ENCODE peak calls at places on chromosomes 3 and 15, in four cellular contexts. Q is endothelial cell of umbilical vein; P is activated T-cell treated with anti-CD3 and anti-CD28 coated beads, Interleukin-2, amount 50 U/mL, for 48 hours; L is AML-193. B is an unnamed sample.

GRCh38 chr3:69200384-69201068 is 78.1 kb upstream of the LMOD3 start:
- DNase-seq in P (peak), Q (peak), L (no peak), B (no peak)

GRCh38 chr15:90059208-90059985 is 42.9 kb downstream of the IDH2 start:
- DNase-seq in P (peak), L (peak), Q (no peak), B (peak)

GRCh38 chr3:193095366-193095765 is 145.7 kb upstream of the PLAAT1 start:
- DNase-seq in L (no peak), P (no peak), Q (no peak), B (no peak)

GRCh38 chr3:57434041-57434440 is 110.1 kb downstream of the DNAH12 start:
- DNase-seq in L (peak), Q (peak), P (no peak), B (no peak)

GRCh38 chr3:13711911-13712650 is 163.2 kb downstream of the FBLN2 start:
- DNase-seq in L (no peak), Q (no peak), P (no peak), B (no peak)

GRCh38 chr15:73331991-73332925 is 36.5 kb downstream of the HCN4 start:
- DNase-seq in L (no peak), P (no peak), Q (no peak), B (no peak)

GRCh38 chr15:42332331-42332730 is 27.0 kb upstream of the CAPN3 start:
- DNase-seq in Q (peak), P (no peak), L (no peak), B (no peak)

GRCh38 chr3:108102420-108103039 is 11.7 kb upstream of the CD47 start:
- DNase-seq in Q (no peak), P (no peak), L (peak), B (peak)

GRCh38 chr3:52443791-52444687 is 864 bp downstream of the SEMA3G start:
- DNase-seq in L (no peak), P (no peak), Q (no peak), B (no peak)

GRCh38 chr15:45179221-45179985 is 8.4 kb downstream of the SHF start:
- DNase-seq in Q (no peak), L (peak), P (peak), B (no peak)

GRCh38 chr15:58307313-58307961 is 124.4 kb upstream of the LIPC start:
- DNase-seq in L (no peak), Q (no peak), P (no peak), B (no peak)

GRCh38 chr15:100433304-100433703 is 91.5 kb upstream of the ADAMTS17 start:
- DNase-seq in L (peak), Q (no peak), P (no peak), B (no peak)

GRCh38 chr3:97821810-97822775 is at the start of gene CRYBG3:
- DNase-seq in Q (peak), L (no peak), P (peak), B (no peak)

GRCh38 chr3:146972726-146973125 is 367.6 kb upstream of the PLSCR5 start:
- DNase-seq in P (no peak), Q (no peak), L (no peak), B (no peak)

GRCh38 chr3:31050296-31050695 is 155.8 kb upstream of the GADL1 start:
- DNase-seq in Q (no peak), P (no peak), L (no peak), B (no peak)

GRCh38 chr15:23687143-23687470 is at the start of gene NDN:
- DNase-seq in Q (peak), L (no peak), P (peak), B (no peak)

GRCh38 chr3:26825454-26825853 is 202.9 kb downstream of the LRRC3B start:
- DNase-seq in P (no peak), Q (no peak), L (no peak), B (no peak)

GRCh38 chr15:96334017-96334704 is 3.7 kb downstream of the NR2F2 start:
- DNase-seq in Q (peak), P (peak), L (no peak), B (no peak)

GRCh38 chr15:29090617-29091466 is 178.8 kb downstream of the NSMCE3 start:
- DNase-seq in L (no peak), P (peak), Q (no peak), B (no peak)

GRCh38 chr15:65389226-65389625 is 11.4 kb upstream of the IGDCC3 start:
- DNase-seq in L (no peak), P (no peak), Q (no peak), B (no peak)

GRCh38 chr3:18159681-18160080 is 265.5 kb downstream of the SATB1 start:
- DNase-seq in Q (no peak), L (no peak), P (no peak), B (no peak)

GRCh38 chr3:111070772-111071256 is 802 bp upstream of the NECTIN3 start:
- DNase-seq in Q (no peak), P (no peak), L (no peak), B (no peak)

GRCh38 chr15:60396964-60397771 is 618 bp downstream of the ANXA2 start:
- DNase-seq in P (peak), Q (no peak), L (no peak), B (no peak)

GRCh38 chr15:99442268-99442897 is 123.4 kb upstream of the MEF2A start:
- DNase-seq in P (peak), Q (peak), L (no peak), B (no peak)

GRCh38 chr15:100016632-100017031 is 283.4 kb upstream of the LYSMD4 start:
- DNase-seq in P (no peak), Q (no peak), L (no peak), B (no peak)

GRCh38 chr3:64438837-64439236 is 213.6 kb upstream of the PRICKLE2 start:
- DNase-seq in Q (no peak), P (no peak), L (no peak), B (no peak)

GRCh38 chr3:64344721-64345207 is 119.5 kb upstream of the PRICKLE2 start:
- DNase-seq in Q (no peak), L (no peak), P (no peak), B (no peak)

GRCh38 chr3:3699816-3700633 is 99.2 kb upstream of the LRRN1 start:
- DNase-seq in Q (no peak), P (no peak), L (no peak), B (no peak)

GRCh38 chr15:91942676-91943417 is 89.3 kb downstream of the SLCO3A1 start:
- DNase-seq in P (peak), L (peak), Q (no peak), B (peak)

GRCh38 chr3:100160516-100160915 is 46.2 kb upstream of the FILIP1L start:
- DNase-seq in P (no peak), Q (no peak), L (no peak), B (no peak)

GRCh38 chr3:189950258-189950657 is 170.4 kb downstream of the P3H2 start:
- DNase-seq in P (no peak), L (no peak), Q (no peak), B (no peak)

GRCh38 chr3:84679211-84679610 is 279.6 kb upstream of the CADM2 start:
- DNase-seq in P (no peak), L (no peak), Q (no peak), B (no peak)

GRCh38 chr3:174287601-174288180 is 571.4 kb upstream of the NAALADL2 start:
- DNase-seq in L (no peak), Q (no peak), P (no peak), B (no peak)

GRCh38 chr15:24832282-24832681 is 122.5 kb upstream of the SNRPN start:
- DNase-seq in L (no peak), P (no peak), Q (no peak), B (no peak)

GRCh38 chr15:83565553-83566159 is 88.3 kb upstream of the ADAMTSL3 start:
- DNase-seq in Q (peak), L (peak), P (no peak), B (no peak)